ENCODE peak calls at places on chromosomes 16 and 17, in eight cellular contexts. Q, M, W, I, H, Y, U and P are unnamed samples.

GRCh38 chr17:32927724-32928526 is at the start of gene TMEM98:
- DNase-seq in Q (peak), M (no peak), W (peak), I (peak), H (no peak), Y (peak), U (no peak), P (no peak)

GRCh38 chr16:80174416-80174815 is 366.4 kb upstream of the DYNLRB2 start:
- DNase-seq in Q (no peak), M (peak), W (no peak), I (no peak), H (peak), Y (no peak), U (no peak), P (peak)

GRCh38 chr17:9677932-9678331 is 32.6 kb downstream of the USP43 start:
- DNase-seq in Q (no peak), M (no peak), W (no peak), I (no peak), H (no peak), Y (no peak), U (no peak), P (no peak)

GRCh38 chr17:8964801-8965393 is 610 bp downstream of the PIK3R5 start:
- DNase-seq in Q (no peak), M (no peak), W (peak), I (no peak), H (no peak), Y (peak), U (no peak), P (no peak)

GRCh38 chr17:50145532-50146229 is 4.8 kb downstream of the PPP1R9B start:
- DNase-seq in Q (no peak), M (no peak), W (no peak), I (peak), H (no peak), Y (no peak), U (no peak), P (no peak)

GRCh38 chr16:80948886-80949502 is 57.7 kb downstream of the CMC2 start:
- DNase-seq in Q (peak), M (no peak), W (no peak), I (no peak), H (no peak), Y (peak), U (no peak), P (no peak)

GRCh38 chr16:31196324-31197088 is 6.1 kb downstream of the PYCARD start:
- DNase-seq in Q (no peak), M (no peak), W (no peak), I (no peak), H (no peak), Y (no peak), U (no peak), P (no peak)

GRCh38 chr16:9055115-9055514 is 36.3 kb upstream of the HAPSTR1 start:
- DNase-seq in Q (no peak), M (no peak), W (no peak), I (no peak), H (no peak), Y (no peak), U (no peak), P (no peak)

GRCh38 chr17:1999557-2000251 is 25.4 kb downstream of the RTN4RL1 start:
- DNase-seq in Q (no peak), M (no peak), W (no peak), I (peak), H (no peak), Y (peak), U (no peak), P (no peak)

GRCh38 chr16:11121909-11122692 is 133.9 kb downstream of the SOCS1 start:
- DNase-seq in Q (no peak), M (no peak), W (no peak), I (no peak), H (no peak), Y (no peak), U (no peak), P (no peak)

GRCh38 chr17:36133629-36134259 is 30.1 kb downstream of the CCL4 start:
- DNase-seq in Q (no peak), M (peak), W (no peak), I (no peak), H (no peak), Y (peak), U (no peak), P (no peak)

GRCh38 chr17:82100502-82101298 is 2.7 kb upstream of the FASN start:
- DNase-seq in Q (no peak), M (no peak), W (no peak), I (no peak), H (no peak), Y (no peak), U (no peak), P (no peak)

GRCh38 chr16:822909-823297 is 22.4 kb upstream of the GNG13 start:
- DNase-seq in Q (no peak), M (no peak), W (no peak), I (no peak), H (no peak), Y (no peak), U (no peak), P (no peak)

GRCh38 chr17:40317345-40317873 is 8.4 kb downstream of the RARA start:
- DNase-seq in Q (no peak), M (no peak), W (peak), I (peak), H (no peak), Y (peak), U (no peak), P (no peak)

GRCh38 chr16:10123141-10123540 is 59.1 kb downstream of the GRIN2A start:
- DNase-seq in Q (no peak), M (no peak), W (no peak), I (no peak), H (no peak), Y (no peak), U (no peak), P (no peak)

GRCh38 chr17:22337467-22337866 is 645.1 kb downstream of the KCNJ18 start:
- DNase-seq in Q (no peak), M (no peak), W (no peak), I (peak), H (no peak), Y (no peak), U (no peak), P (no peak)

GRCh38 chr16:76059186-76059585 is 218.0 kb upstream of the CNTNAP4 start:
- DNase-seq in Q (no peak), M (no peak), W (no peak), I (no peak), H (no peak), Y (no peak), U (no peak), P (no peak)

GRCh38 chr16:89749637-89750036 is 28.3 kb downstream of the ZNF276 start:
- DNase-seq in Q (no peak), M (no peak), W (no peak), I (no peak), H (no peak), Y (peak), U (no peak), P (no peak)